ENCODE peak calls at places on chromosomes 1 and 21, in six cellular contexts. One of them, this sample, is unnamed.

GRCh38 chr1:107710005-107710404 is 255.0 kb downstream of the VAV3 start:
- DNase-seq in choroid plexus epithelial cell: no peak
- DNase-seq in fibroblast of villous mesenchyme: no peak
- DNase-seq in BJ: no peak
- DNase-seq in bronchial epithelial cell: peak
- DNase-seq in breast epithelium: no peak
- DNase-seq in this sample: no peak

GRCh38 chr1:11736746-11737639 is 1.1 kb downstream of the AGTRAP start:
- DNase-seq in BJ: peak
- DNase-seq in bronchial epithelial cell: peak
- DNase-seq in choroid plexus epithelial cell: peak
- DNase-seq in breast epithelium: no peak
- DNase-seq in fibroblast of villous mesenchyme: peak
- DNase-seq in this sample: no peak

GRCh38 chr1:62070384-62071011 is 124.2 kb upstream of the L1TD1 start:
- DNase-seq in breast epithelium: no peak
- DNase-seq in choroid plexus epithelial cell: peak
- DNase-seq in bronchial epithelial cell: no peak
- DNase-seq in fibroblast of villous mesenchyme: peak
- DNase-seq in BJ: no peak
- DNase-seq in this sample: no peak

GRCh38 chr1:37478451-37478871 is 4.1 kb downstream of the ZC3H12A start:
- DNase-seq in BJ: no peak
- DNase-seq in bronchial epithelial cell: peak
- DNase-seq in choroid plexus epithelial cell: peak
- DNase-seq in breast epithelium: no peak
- DNase-seq in fibroblast of villous mesenchyme: no peak
- DNase-seq in this sample: no peak

GRCh38 chr21:28871388-28872015 is 121.2 kb downstream of the LTN1 start:
- DNase-seq in fibroblast of villous mesenchyme: peak
- DNase-seq in BJ: no peak
- DNase-seq in breast epithelium: no peak
- DNase-seq in choroid plexus epithelial cell: peak
- DNase-seq in bronchial epithelial cell: no peak
- DNase-seq in this sample: no peak

GRCh38 chr1:101929343-101929742 is 67.4 kb downstream of the OLFM3 start:
- DNase-seq in bronchial epithelial cell: no peak
- DNase-seq in BJ: no peak
- DNase-seq in breast epithelium: no peak
- DNase-seq in fibroblast of villous mesenchyme: no peak
- DNase-seq in choroid plexus epithelial cell: no peak
- DNase-seq in this sample: no peak

GRCh38 chr1:220741349-220741748 is 6.8 kb upstream of the MTARC2 start:
- DNase-seq in fibroblast of villous mesenchyme: no peak
- DNase-seq in bronchial epithelial cell: no peak
- DNase-seq in choroid plexus epithelial cell: no peak
- DNase-seq in BJ: no peak
- DNase-seq in breast epithelium: no peak
- DNase-seq in this sample: no peak

GRCh38 chr1:107444302-107444701 is 303.5 kb downstream of the NTNG1 start:
- DNase-seq in choroid plexus epithelial cell: no peak
- DNase-seq in bronchial epithelial cell: no peak
- DNase-seq in fibroblast of villous mesenchyme: no peak
- DNase-seq in breast epithelium: no peak
- DNase-seq in BJ: no peak
- DNase-seq in this sample: no peak

GRCh38 chr1:241532864-241533263 is 686 bp downstream of the KMO start:
- DNase-seq in choroid plexus epithelial cell: no peak
- DNase-seq in fibroblast of villous mesenchyme: no peak
- DNase-seq in breast epithelium: no peak
- DNase-seq in BJ: no peak
- DNase-seq in bronchial epithelial cell: no peak
- DNase-seq in this sample: no peak

GRCh38 chr1:31875636-31876236 is 59.9 kb upstream of the SPOCD1 start:
- DNase-seq in fibroblast of villous mesenchyme: no peak
- DNase-seq in BJ: no peak
- DNase-seq in breast epithelium: no peak
- DNase-seq in bronchial epithelial cell: no peak
- DNase-seq in choroid plexus epithelial cell: no peak
- DNase-seq in this sample: no peak

GRCh38 chr1:31689821-31690220 is 14.0 kb downstream of the COL16A1 start:
- DNase-seq in fibroblast of villous mesenchyme: peak
- DNase-seq in BJ: peak
- DNase-seq in bronchial epithelial cell: peak
- DNase-seq in choroid plexus epithelial cell: peak
- DNase-seq in breast epithelium: no peak
- DNase-seq in this sample: peak

GRCh38 chr1:224852901-224853568 is 76.4 kb upstream of the DNAH14 start:
- DNase-seq in fibroblast of villous mesenchyme: peak
- DNase-seq in bronchial epithelial cell: peak
- DNase-seq in breast epithelium: no peak
- DNase-seq in choroid plexus epithelial cell: peak
- DNase-seq in BJ: no peak
- DNase-seq in this sample: peak

GRCh38 chr21:45454081-45454923 is 49.3 kb downstream of the COL18A1 start:
- DNase-seq in choroid plexus epithelial cell: no peak
- DNase-seq in fibroblast of villous mesenchyme: no peak
- DNase-seq in bronchial epithelial cell: peak
- DNase-seq in BJ: no peak
- DNase-seq in breast epithelium: no peak
- DNase-seq in this sample: no peak

GRCh38 chr21:27017251-27017650 is 50.4 kb upstream of the ADAMTS5 start:
- DNase-seq in BJ: no peak
- DNase-seq in bronchial epithelial cell: no peak
- DNase-seq in choroid plexus epithelial cell: peak
- DNase-seq in breast epithelium: no peak
- DNase-seq in fibroblast of villous mesenchyme: no peak
- DNase-seq in this sample: no peak

GRCh38 chr1:212228076-212228475 is 57.1 kb upstream of the PPP2R5A start:
- DNase-seq in fibroblast of villous mesenchyme: no peak
- DNase-seq in bronchial epithelial cell: no peak
- DNase-seq in breast epithelium: no peak
- DNase-seq in choroid plexus epithelial cell: no peak
- DNase-seq in BJ: no peak
- DNase-seq in this sample: no peak

GRCh38 chr1:59520194-59520593 is 223.3 kb downstream of the FGGY start:
- DNase-seq in fibroblast of villous mesenchyme: peak
- DNase-seq in bronchial epithelial cell: no peak
- DNase-seq in BJ: no peak
- DNase-seq in breast epithelium: no peak
- DNase-seq in choroid plexus epithelial cell: peak
- DNase-seq in this sample: no peak

GRCh38 chr1:155017021-155017945 is 14.7 kb downstream of the ZBTB7B start:
- DNase-seq in breast epithelium: peak
- DNase-seq in choroid plexus epithelial cell: peak
- DNase-seq in bronchial epithelial cell: peak
- DNase-seq in fibroblast of villous mesenchyme: peak
- DNase-seq in BJ: peak
- DNase-seq in this sample: peak

GRCh38 chr1:7325254-7325653 is 445.8 kb upstream of the VAMP3 start:
- DNase-seq in BJ: no peak
- DNase-seq in breast epithelium: no peak
- DNase-seq in fibroblast of villous mesenchyme: no peak
- DNase-seq in choroid plexus epithelial cell: no peak
- DNase-seq in bronchial epithelial cell: no peak
- DNase-seq in this sample: no peak

GRCh38 chr1:70143052-70143659 is 62.2 kb downstream of the LRRC40 start:
- DNase-seq in breast epithelium: no peak
- DNase-seq in bronchial epithelial cell: no peak
- DNase-seq in BJ: no peak
- DNase-seq in choroid plexus epithelial cell: peak
- DNase-seq in fibroblast of villous mesenchyme: peak
- DNase-seq in this sample: no peak

GRCh38 chr1:99146129-99146848 is 118.0 kb upstream of the PLPPR4 start:
- DNase-seq in fibroblast of villous mesenchyme: no peak
- DNase-seq in bronchial epithelial cell: no peak
- DNase-seq in choroid plexus epithelial cell: no peak
- DNase-seq in breast epithelium: no peak
- DNase-seq in BJ: no peak
- DNase-seq in this sample: no peak

GRCh38 chr1:67749844-67750689 is 65.1 kb downstream of the GADD45A start:
- DNase-seq in fibroblast of villous mesenchyme: peak
- DNase-seq in choroid plexus epithelial cell: peak
- DNase-seq in BJ: no peak
- DNase-seq in breast epithelium: no peak
- DNase-seq in bronchial epithelial cell: peak
- DNase-seq in this sample: peak

GRCh38 chr21:33374080-33374873 is 28.9 kb upstream of the IFNGR2 start:
- DNase-seq in fibroblast of villous mesenchyme: peak
- DNase-seq in breast epithelium: no peak
- DNase-seq in bronchial epithelial cell: peak
- DNase-seq in choroid plexus epithelial cell: peak
- DNase-seq in BJ: no peak
- DNase-seq in this sample: no peak

GRCh38 chr1:176854725-176855433 is 309.6 kb downstream of the ASTN1 start:
- DNase-seq in BJ: no peak
- DNase-seq in breast epithelium: no peak
- DNase-seq in bronchial epithelial cell: no peak
- DNase-seq in choroid plexus epithelial cell: no peak
- DNase-seq in fibroblast of villous mesenchyme: no peak
- DNase-seq in this sample: no peak

GRCh38 chr1:208438262-208438661 is 194.1 kb upstream of the PLXNA2 start:
- DNase-seq in choroid plexus epithelial cell: no peak
- DNase-seq in fibroblast of villous mesenchyme: no peak
- DNase-seq in bronchial epithelial cell: no peak
- DNase-seq in breast epithelium: no peak
- DNase-seq in BJ: no peak
- DNase-seq in this sample: no peak

GRCh38 chr21:21200103-21200938 is 202.1 kb downstream of the NCAM2 start:
- DNase-seq in choroid plexus epithelial cell: peak
- DNase-seq in bronchial epithelial cell: peak
- DNase-seq in fibroblast of villous mesenchyme: peak
- DNase-seq in breast epithelium: no peak
- DNase-seq in BJ: peak
- DNase-seq in this sample: peak

GRCh38 chr1:35646043-35646442 is 4.7 kb upstream of the PSMB2 start:
- DNase-seq in choroid plexus epithelial cell: peak
- DNase-seq in breast epithelium: no peak
- DNase-seq in fibroblast of villous mesenchyme: no peak
- DNase-seq in BJ: no peak
- DNase-seq in bronchial epithelial cell: no peak
- DNase-seq in this sample: no peak

GRCh38 chr1:28518745-28519341 is 13.0 kb downstream of the RCC1 start:
- DNase-seq in breast epithelium: no peak
- DNase-seq in choroid plexus epithelial cell: peak
- DNase-seq in bronchial epithelial cell: no peak
- DNase-seq in BJ: no peak
- DNase-seq in fibroblast of villous mesenchyme: no peak
- DNase-seq in this sample: no peak

GRCh38 chr1:204991342-204991844 is 51.6 kb upstream of the CNTN2 start:
- DNase-seq in bronchial epithelial cell: no peak
- DNase-seq in BJ: no peak
- DNase-seq in choroid plexus epithelial cell: no peak
- DNase-seq in breast epithelium: no peak
- DNase-seq in fibroblast of villous mesenchyme: no peak
- DNase-seq in this sample: no peak

GRCh38 chr1:49106438-49106837 is 329.7 kb upstream of the BEND5 start:
- DNase-seq in fibroblast of villous mesenchyme: no peak
- DNase-seq in breast epithelium: no peak
- DNase-seq in bronchial epithelial cell: peak
- DNase-seq in BJ: no peak
- DNase-seq in choroid plexus epithelial cell: no peak
- DNase-seq in this sample: no peak

GRCh38 chr1:33500547-33500946 is 28.1 kb downstream of the ZSCAN20 start:
- DNase-seq in breast epithelium: no peak
- DNase-seq in fibroblast of villous mesenchyme: no peak
- DNase-seq in BJ: no peak
- DNase-seq in bronchial epithelial cell: no peak
- DNase-seq in choroid plexus epithelial cell: no peak
- DNase-seq in this sample: no peak
- TF ChIP-seq CTCF in breast epithelium: no peak
- TF ChIP-seq CTCF in fibroblast of villous mesenchyme: peak
- TF ChIP-seq CTCF in BJ: peak
- TF ChIP-seq CTCF in bronchial epithelial cell: no peak
- TF ChIP-seq CTCF in choroid plexus epithelial cell: peak
- TF ChIP-seq CTCF in this sample: peak

DNA sequence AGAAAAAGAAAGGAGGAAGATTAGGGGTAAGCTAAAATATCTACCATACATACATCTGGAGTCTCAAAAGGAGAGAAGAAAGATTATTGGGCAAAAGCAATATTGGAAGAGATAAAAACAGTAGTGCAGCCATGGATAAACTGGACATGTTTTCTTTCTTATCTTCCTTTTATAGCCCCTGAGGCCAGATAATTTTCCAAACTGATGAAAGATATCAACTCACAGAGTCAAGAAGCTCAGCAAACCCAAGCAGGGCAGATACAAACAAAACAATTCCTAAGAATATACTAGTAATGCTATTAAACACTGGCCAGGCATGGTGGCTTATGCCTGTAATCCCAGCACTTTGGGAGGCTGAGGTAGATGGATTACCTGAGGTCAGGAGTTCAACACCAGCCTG is 5.8 kb upstream of the PSMB4 start:
- DNase-seq in fibroblast of villous mesenchyme: no peak
- DNase-seq in choroid plexus epithelial cell: no peak
- DNase-seq in breast epithelium: no peak
- DNase-seq in BJ: no peak
- DNase-seq in bronchial epithelial cell: no peak
- DNase-seq in this sample: no peak
- TF ChIP-seq CTCF in fibroblast of villous mesenchyme: no peak
- TF ChIP-seq CTCF in choroid plexus epithelial cell: no peak
- TF ChIP-seq CTCF in breast epithelium: no peak
- TF ChIP-seq CTCF in BJ: no peak
- TF ChIP-seq CTCF in bronchial epithelial cell: no peak
- TF ChIP-seq CTCF in this sample: no peak

GRCh38 chr21:46635324-46636180 is at the start of gene PRMT2:
- DNase-seq in breast epithelium: peak
- DNase-seq in choroid plexus epithelial cell: peak
- DNase-seq in BJ: peak
- DNase-seq in bronchial epithelial cell: peak
- DNase-seq in fibroblast of villous mesenchyme: peak
- DNase-seq in this sample: peak
- TF ChIP-seq CTCF in breast epithelium: no peak
- TF ChIP-seq CTCF in choroid plexus epithelial cell: no peak
- TF ChIP-seq CTCF in BJ: no peak
- TF ChIP-seq CTCF in bronchial epithelial cell: no peak
- TF ChIP-seq CTCF in fibroblast of villous mesenchyme: no peak
- TF ChIP-seq CTCF in this sample: no peak

GRCh38 chr1:233617025-233617424 is 3.1 kb downstream of the KCNK1 start:
- DNase-seq in breast epithelium: no peak
- DNase-seq in BJ: no peak
- DNase-seq in fibroblast of villous mesenchyme: no peak
- DNase-seq in bronchial epithelial cell: no peak
- DNase-seq in choroid plexus epithelial cell: no peak
- DNase-seq in this sample: no peak

GRCh38 chr1:233615571-233615970 is 1.7 kb downstream of the KCNK1 start:
- DNase-seq in BJ: no peak
- DNase-seq in choroid plexus epithelial cell: no peak
- DNase-seq in breast epithelium: no peak
- DNase-seq in bronchial epithelial cell: peak
- DNase-seq in fibroblast of villous mesenchyme: no peak
- DNase-seq in this sample: no peak

GRCh38 chr1:233613252-233614172 is at the start of gene KCNK1:
- DNase-seq in fibroblast of villous mesenchyme: peak
- DNase-seq in bronchial epithelial cell: peak
- DNase-seq in BJ: peak
- DNase-seq in choroid plexus epithelial cell: peak
- DNase-seq in breast epithelium: peak
- DNase-seq in this sample: no peak

GRCh38 chr1:233614743-233615521 is 1.0 kb downstream of the KCNK1 start:
- DNase-seq in fibroblast of villous mesenchyme: no peak
- DNase-seq in breast epithelium: no peak
- DNase-seq in BJ: no peak
- DNase-seq in choroid plexus epithelial cell: no peak
- DNase-seq in bronchial epithelial cell: peak
- DNase-seq in this sample: no peak

GRCh38 chr1:233614173-233614742 is 352 bp downstream of the KCNK1 start:
- DNase-seq in breast epithelium: peak
- DNase-seq in bronchial epithelial cell: peak
- DNase-seq in BJ: no peak
- DNase-seq in fibroblast of villous mesenchyme: peak
- DNase-seq in choroid plexus epithelial cell: peak
- DNase-seq in this sample: no peak
- TF ChIP-seq CTCF in breast epithelium: no peak
- TF ChIP-seq CTCF in bronchial epithelial cell: no peak
- TF ChIP-seq CTCF in BJ: no peak
- TF ChIP-seq CTCF in fibroblast of villous mesenchyme: no peak
- TF ChIP-seq CTCF in choroid plexus epithelial cell: no peak
- TF ChIP-seq CTCF in this sample: no peak

This sample was measured in AG04450.